ENCODE peak calls at places on chromosome 22, in seven cellular contexts. P, B, X, K, Z, W and Y are unnamed samples.

GRCh38 chr22:26669060-26669481 is 11.7 kb downstream of the MIAT start:
- DNase-seq in K (no peak), P (no peak), B (peak), Z (peak), X (no peak), W (no peak), Y (peak)

GRCh38 chr22:43642807-43643206 is 169.3 kb downstream of the EFCAB6 start:
- DNase-seq in W (no peak), X (no peak), P (no peak), K (no peak), Z (no peak), B (no peak), Y (no peak)

GRCh38 chr22:40654522-40655167 is 18.1 kb upstream of the MRTFA start:
- DNase-seq in P (no peak), W (peak), X (peak), Z (peak), B (peak), K (no peak), Y (peak)

GRCh38 chr22:24208012-24208749 is 26.9 kb downstream of the SUSD2 start:
- DNase-seq in B (peak), Z (peak), X (peak), P (no peak), K (no peak), W (peak), Y (peak)

GRCh38 chr22:38655532-38656255 is 498 bp downstream of the FAM227A start:
- DNase-seq in X (no peak), Z (peak), P (no peak), W (no peak), K (peak), B (no peak), Y (peak)

GRCh38 chr22:50084085-50084484 is 1.1 kb downstream of the MLC1 start:
- DNase-seq in B (no peak), X (no peak), K (no peak), Z (no peak), W (no peak), P (no peak), Y (no peak)

GRCh38 chr22:46012182-46012880 is 35.4 kb upstream of the WNT7B start:
- DNase-seq in Z (no peak), W (no peak), K (no peak), X (no peak), B (no peak), P (no peak), Y (no peak)

GRCh38 chr22:39524753-39525657 is 4.6 kb downstream of the ATF4 start:
- DNase-seq in K (no peak), X (no peak), W (no peak), Z (no peak), B (no peak), P (no peak), Y (no peak)

GRCh38 chr22:25085156-25085555 is 114.5 kb upstream of the CRYBB3 start:
- DNase-seq in Z (no peak), P (no peak), K (no peak), W (no peak), B (no peak), X (no peak), Y (no peak)

GRCh38 chr22:29083576-29084566 is 11.0 kb downstream of the KREMEN1 start:
- DNase-seq in W (no peak), P (no peak), X (peak), K (no peak), B (no peak), Z (no peak), Y (no peak)

GRCh38 chr22:36237462-36238347 is 1.6 kb downstream of the APOL2 start:
- DNase-seq in K (no peak), P (no peak), W (no peak), B (no peak), Z (no peak), X (peak), Y (no peak)

GRCh38 chr22:47474895-47475294 is 712.4 kb downstream of the TBC1D22A start:
- DNase-seq in B (no peak), P (no peak), X (no peak), W (no peak), K (no peak), Z (no peak), Y (no peak)

GRCh38 chr22:18068381-18068988 is 9.3 kb upstream of the PEX26 start:
- DNase-seq in Z (no peak), W (no peak), P (no peak), K (no peak), X (no peak), B (no peak), Y (no peak)

GRCh38 chr22:27775698-27776409 is 25.7 kb downstream of the MN1 start:
- DNase-seq in B (peak), Z (no peak), W (no peak), K (no peak), X (no peak), P (no peak), Y (peak)

GRCh38 chr22:25661067-25661466 is 80.9 kb upstream of the MYO18B start:
- DNase-seq in Z (no peak), P (no peak), K (no peak), X (no peak), W (peak), B (no peak), Y (no peak)

GRCh38 chr22:29799217-29799680 is 32.1 kb downstream of the UQCR10 start:
- DNase-seq in X (peak), B (peak), K (no peak), W (peak), Z (peak), P (no peak), Y (peak)

GRCh38 chr22:21568207-21569075 is 927 bp downstream of the UBE2L3 start:
- DNase-seq in Z (no peak), X (peak), K (peak), B (peak), W (no peak), P (peak), Y (peak)

GRCh38 chr22:46934746-46935491 is 172.5 kb downstream of the TBC1D22A start:
- DNase-seq in K (no peak), Z (peak), B (peak), W (peak), P (no peak), X (peak), Y (peak)

GRCh38 chr22:48369789-48370507 is 1457.7 kb downstream of the BRD1 start:
- DNase-seq in B (no peak), Z (no peak), W (no peak), X (no peak), K (no peak), P (no peak), Y (no peak)

GRCh38 chr22:37244922-37245722 is 1.1 kb upstream of the RAC2 start:
- DNase-seq in B (no peak), Z (no peak), P (no peak), W (no peak), X (no peak), K (no peak), Y (peak)

GRCh38 chr22:49010086-49010863 is 817.4 kb downstream of the BRD1 start:
- DNase-seq in P (no peak), K (no peak), W (no peak), Z (no peak), B (no peak), X (no peak), Y (no peak)

GRCh38 chr22:39205344-39206021 is 39.3 kb downstream of the PDGFB start:
- DNase-seq in P (no peak), K (no peak), X (no peak), Z (peak), B (no peak), W (peak), Y (no peak)

GRCh38 chr22:46060292-46061123 is 83.5 kb upstream of the WNT7B start:
- DNase-seq in W (no peak), Z (peak), X (no peak), P (no peak), K (no peak), B (no peak), Y (peak)

GRCh38 chr22:17436382-17436951 is 67.2 kb downstream of the CECR2 start:
- DNase-seq in B (peak), P (no peak), X (no peak), Z (no peak), W (no peak), K (no peak), Y (peak)

GRCh38 chr22:29148036-29148435 is 57.7 kb upstream of the EMID1 start:
- DNase-seq in B (no peak), X (no peak), Z (no peak), P (no peak), K (no peak), W (no peak), Y (no peak)

GRCh38 chr22:43411981-43412807 is at the start of gene MPPED1:
- DNase-seq in X (no peak), P (no peak), W (no peak), K (no peak), B (no peak), Z (no peak), Y (no peak)

GRCh38 chr22:41288245-41288946 is 2.4 kb upstream of the RANGAP1 start:
- DNase-seq in B (no peak), Z (no peak), K (no peak), W (no peak), P (no peak), X (no peak), Y (no peak)

GRCh38 chr22:21077884-21078508 is 32.2 kb downstream of the LRRC74B start:
- DNase-seq in B (no peak), P (no peak), W (no peak), X (no peak), Z (no peak), K (no peak), Y (no peak)

GRCh38 chr22:30104501-30105156 is 24.4 kb downstream of the HORMAD2 start:
- DNase-seq in P (no peak), X (no peak), B (peak), Z (no peak), K (no peak), W (no peak), Y (no peak)

GRCh38 chr22:20583471-20583922 is 76.1 kb downstream of the MED15 start:
- DNase-seq in Z (no peak), P (no peak), B (no peak), K (no peak), W (no peak), X (peak), Y (peak)

GRCh38 chr22:48307941-48308340 is 1519.7 kb downstream of the BRD1 start:
- DNase-seq in X (no peak), P (no peak), B (no peak), K (no peak), Z (no peak), W (no peak), Y (no peak)

GRCh38 chr22:35170716-35171697 is 86.3 kb upstream of the HMGXB4 start:
- DNase-seq in P (no peak), W (no peak), B (no peak), Z (no peak), X (no peak), K (no peak), Y (no peak)